ENCODE peak calls at places on chromosomes 7 and 10, in four cellular contexts. B is HFFc6; H is GM12891; Y is naive thymus-derived CD8-positive, alpha-beta T cell. W is an unnamed sample.

GRCh38 chr10:11678074-11678793 is 63.9 kb upstream of the ECHDC3 start:
- DNase-seq in Y (no peak), H (no peak), B (peak; percentile 16), W (peak; percentile 31)

GRCh38 chr7:3068568-3068967 is 24.9 kb upstream of the CARD11 start:
- DNase-seq in H (no peak), B (no peak), Y (no peak), W (no peak)

GRCh38 chr10:21692909-21693308 is 158.9 kb downstream of the MLLT10 start:
- DNase-seq in B (no peak), Y (no peak), H (no peak), W (no peak)

GRCh38 chr7:210401-210925 is 18.1 kb downstream of the FAM20C start:
- DNase-seq in H (no peak), B (no peak), Y (no peak), W (no peak)

GRCh38 chr7:81676105-81676811 is 93.6 kb downstream of the HGF start:
- DNase-seq in H (no peak), Y (no peak), B (no peak), W (no peak)

GRCh38 chr10:71727429-71728217 is 8.0 kb upstream of the C10orf105 start:
- DNase-seq in B (no peak), Y (peak; percentile 84), H (peak; percentile 60), W (no peak)

GRCh38 chr10:79073784-79074432 is 5.1 kb downstream of the ZMIZ1 start:
- DNase-seq in B (peak; percentile 35), Y (no peak), H (no peak), W (peak; percentile 67)

GRCh38 chr10:102280397-102281015 is 35.2 kb downstream of the GBF1 start:
- DNase-seq in Y (no peak), B (no peak), H (no peak), W (peak; percentile 29)

GRCh38 chr7:33422825-33423645 is 293.7 kb downstream of the BBS9 start:
- DNase-seq in Y (no peak), H (no peak), B (no peak), W (no peak)

GRCh38 chr7:38451840-38452239 is 178.4 kb upstream of the TARP start:
- DNase-seq in Y (no peak), B (peak; percentile 50), H (no peak), W (peak; percentile 43)

GRCh38 chr7:155361363-155361680 is 63.6 kb downstream of the INSIG1 start:
- DNase-seq in H (no peak), B (no peak), Y (no peak), W (no peak)

GRCh38 chr10:73647211-73647874 is 6.1 kb upstream of the MYOZ1 start:
- DNase-seq in B (no peak), Y (peak; percentile 25), H (no peak), W (peak; percentile 24)

GRCh38 chr7:111958431-111958830 is 247.8 kb downstream of the DOCK4 start:
- DNase-seq in B (no peak), H (no peak), Y (no peak), W (no peak)

GRCh38 chr10:65949543-65949942 is 976.3 kb upstream of the LRRTM3 start:
- DNase-seq in Y (no peak), B (no peak), H (no peak), W (no peak)

GRCh38 chr7:128172151-128172550 is 68.9 kb upstream of the LEP start:
- DNase-seq in Y (no peak), B (no peak), H (no peak), W (no peak)

GRCh38 chr10:92993671-92994304 is 66.8 kb upstream of the CYP26C1 start:
- DNase-seq in H (no peak), Y (no peak), B (no peak), W (no peak)

GRCh38 chr7:44144426-44144967 is 3.4 kb upstream of the MYL7 start:
- DNase-seq in H (no peak), B (no peak), Y (no peak), W (no peak)

GRCh38 chr7:5769571-5769970 is 11.9 kb downstream of the RNF216 start:
- DNase-seq in B (no peak), H (no peak), Y (no peak), W (no peak)

GRCh38 chr7:79377097-79377496 is 76.4 kb downstream of the MAGI2 start:
- DNase-seq in B (no peak), Y (no peak), H (no peak), W (no peak)

GRCh38 chr7:100604078-100604975 is 2.2 kb downstream of the PCOLCE start:
- DNase-seq in Y (peak; percentile 76), H (peak; percentile 93), B (peak; percentile 48), W (peak; percentile 87)

W was measured in EL.